ENCODE peak calls at places on chromosomes 16 and 17, in nine cellular contexts. One of them, this sample, is unnamed.

GRCh38 chr16:85469929-85470590 is 143.1 kb upstream of the GSE1 start:
- DNase-seq in epithelial cell of esophagus: no peak
- DNase-seq in cardiac muscle cell: no peak
- DNase-seq in AG04449: no peak
- DNase-seq in AG10803: no peak
- DNase-seq in cardiac fibroblast: no peak
- DNase-seq in tibial artery: no peak
- DNase-seq in IMR-90: no peak
- DNase-seq in psoas muscle: no peak
- DNase-seq in this sample: no peak

GRCh38 chr17:55426851-55427586 is 5.4 kb upstream of the MMD start:
- DNase-seq in psoas muscle: no peak
- DNase-seq in AG10803: peak
- DNase-seq in AG04449: no peak
- DNase-seq in IMR-90: peak
- DNase-seq in tibial artery: no peak
- DNase-seq in epithelial cell of esophagus: peak
- DNase-seq in cardiac fibroblast: peak
- DNase-seq in cardiac muscle cell: no peak
- DNase-seq in this sample: no peak

GRCh38 chr17:43553501-43554018 is 7.4 kb upstream of the ETV4 start:
- DNase-seq in tibial artery: no peak
- DNase-seq in epithelial cell of esophagus: no peak
- DNase-seq in IMR-90: no peak
- DNase-seq in cardiac muscle cell: no peak
- DNase-seq in AG10803: no peak
- DNase-seq in AG04449: no peak
- DNase-seq in psoas muscle: no peak
- DNase-seq in cardiac fibroblast: no peak
- DNase-seq in this sample: no peak

GRCh38 chr16:57711-58110 is 4.1 kb downstream of the SNRNP25 start:
- DNase-seq in AG10803: no peak
- DNase-seq in epithelial cell of esophagus: no peak
- DNase-seq in tibial artery: no peak
- DNase-seq in AG04449: no peak
- DNase-seq in IMR-90: peak
- DNase-seq in cardiac fibroblast: peak
- DNase-seq in psoas muscle: peak
- DNase-seq in cardiac muscle cell: no peak
- DNase-seq in this sample: no peak

GRCh38 chr17:82875418-82875856 is 35.6 kb upstream of the ZNF750 start:
- DNase-seq in psoas muscle: no peak
- DNase-seq in AG04449: no peak
- DNase-seq in AG10803: no peak
- DNase-seq in cardiac muscle cell: no peak
- DNase-seq in IMR-90: no peak
- DNase-seq in cardiac fibroblast: no peak
- DNase-seq in tibial artery: no peak
- DNase-seq in epithelial cell of esophagus: peak
- DNase-seq in this sample: no peak

GRCh38 chr17:2484876-2485275 is 26.8 kb downstream of the METTL16 start:
- DNase-seq in epithelial cell of esophagus: peak
- DNase-seq in cardiac muscle cell: peak
- DNase-seq in IMR-90: no peak
- DNase-seq in AG04449: no peak
- DNase-seq in tibial artery: no peak
- DNase-seq in AG10803: no peak
- DNase-seq in cardiac fibroblast: no peak
- DNase-seq in psoas muscle: no peak
- DNase-seq in this sample: no peak

GRCh38 chr16:1707193-1707790 is 1.3 kb downstream of the MAPK8IP3 start:
- DNase-seq in tibial artery: no peak
- DNase-seq in IMR-90: peak
- DNase-seq in cardiac fibroblast: peak
- DNase-seq in AG10803: peak
- DNase-seq in psoas muscle: no peak
- DNase-seq in cardiac muscle cell: peak
- DNase-seq in AG04449: no peak
- DNase-seq in epithelial cell of esophagus: peak
- DNase-seq in this sample: no peak

GRCh38 chr17:61411114-61411943 is 11.7 kb downstream of the TBX2 start:
- DNase-seq in AG04449: no peak
- DNase-seq in IMR-90: peak
- DNase-seq in AG10803: peak
- DNase-seq in epithelial cell of esophagus: peak
- DNase-seq in psoas muscle: no peak
- DNase-seq in cardiac fibroblast: peak
- DNase-seq in cardiac muscle cell: peak
- DNase-seq in tibial artery: peak
- DNase-seq in this sample: no peak

GRCh38 chr16:77775911-77776909 is 12.2 kb upstream of the VAT1L start:
- DNase-seq in AG04449: no peak
- DNase-seq in cardiac fibroblast: no peak
- DNase-seq in IMR-90: peak
- DNase-seq in psoas muscle: no peak
- DNase-seq in cardiac muscle cell: no peak
- DNase-seq in AG10803: no peak
- DNase-seq in tibial artery: no peak
- DNase-seq in epithelial cell of esophagus: peak
- DNase-seq in this sample: no peak

GRCh38 chr17:77316651-77317050 is 175.9 kb downstream of the SEC14L1 start:
- DNase-seq in cardiac muscle cell: no peak
- DNase-seq in AG10803: no peak
- DNase-seq in cardiac fibroblast: no peak
- DNase-seq in psoas muscle: no peak
- DNase-seq in tibial artery: no peak
- DNase-seq in AG04449: no peak
- DNase-seq in IMR-90: no peak
- DNase-seq in epithelial cell of esophagus: no peak
- DNase-seq in this sample: no peak

GRCh38 chr17:40663252-40663651 is 1.7 kb downstream of the KRT222 start:
- DNase-seq in cardiac fibroblast: no peak
- DNase-seq in cardiac muscle cell: no peak
- DNase-seq in psoas muscle: no peak
- DNase-seq in AG04449: no peak
- DNase-seq in epithelial cell of esophagus: no peak
- DNase-seq in IMR-90: no peak
- DNase-seq in AG10803: no peak
- DNase-seq in tibial artery: no peak
- DNase-seq in this sample: no peak

GRCh38 chr17:81991684-81992513 is 14.5 kb downstream of the ASPSCR1 start:
- DNase-seq in tibial artery: peak
- DNase-seq in epithelial cell of esophagus: peak
- DNase-seq in cardiac fibroblast: peak
- DNase-seq in IMR-90: peak
- DNase-seq in AG04449: no peak
- DNase-seq in AG10803: peak
- DNase-seq in cardiac muscle cell: peak
- DNase-seq in psoas muscle: peak
- DNase-seq in this sample: peak

GRCh38 chr17:76237859-76238313 is 2.4 kb downstream of the RNF157 start:
- DNase-seq in epithelial cell of esophagus: peak
- DNase-seq in tibial artery: no peak
- DNase-seq in AG10803: no peak
- DNase-seq in IMR-90: no peak
- DNase-seq in cardiac muscle cell: no peak
- DNase-seq in cardiac fibroblast: peak
- DNase-seq in AG04449: no peak
- DNase-seq in psoas muscle: no peak
- DNase-seq in this sample: no peak

GRCh38 chr17:61294777-61295176 is 104.9 kb upstream of the TBX2 start:
- DNase-seq in AG10803: peak
- DNase-seq in psoas muscle: no peak
- DNase-seq in epithelial cell of esophagus: peak
- DNase-seq in cardiac muscle cell: no peak
- DNase-seq in tibial artery: no peak
- DNase-seq in cardiac fibroblast: peak
- DNase-seq in AG04449: no peak
- DNase-seq in IMR-90: peak
- DNase-seq in this sample: no peak

GRCh38 chr17:32819035-32819434 is 57.9 kb downstream of the MYO1D start:
- DNase-seq in cardiac muscle cell: no peak
- DNase-seq in psoas muscle: no peak
- DNase-seq in AG04449: no peak
- DNase-seq in cardiac fibroblast: peak
- DNase-seq in tibial artery: no peak
- DNase-seq in epithelial cell of esophagus: no peak
- DNase-seq in AG10803: peak
- DNase-seq in IMR-90: no peak
- DNase-seq in this sample: no peak

GRCh38 chr17:75645889-75646625 is 12.8 kb downstream of the SMIM5 start:
- DNase-seq in AG10803: no peak
- DNase-seq in AG04449: no peak
- DNase-seq in psoas muscle: no peak
- DNase-seq in IMR-90: no peak
- DNase-seq in epithelial cell of esophagus: peak
- DNase-seq in tibial artery: peak
- DNase-seq in cardiac fibroblast: no peak
- DNase-seq in cardiac muscle cell: no peak
- DNase-seq in this sample: no peak

GRCh38 chr17:29718446-29719039 is 95.8 kb upstream of the CORO6 start:
- DNase-seq in AG04449: no peak
- DNase-seq in cardiac muscle cell: no peak
- DNase-seq in IMR-90: no peak
- DNase-seq in psoas muscle: no peak
- DNase-seq in AG10803: no peak
- DNase-seq in tibial artery: no peak
- DNase-seq in epithelial cell of esophagus: no peak
- DNase-seq in cardiac fibroblast: no peak
- DNase-seq in this sample: no peak

GRCh38 chr16:29664133-29664912 is 1.3 kb downstream of the SPN start:
- DNase-seq in psoas muscle: no peak
- DNase-seq in cardiac fibroblast: no peak
- DNase-seq in epithelial cell of esophagus: no peak
- DNase-seq in cardiac muscle cell: no peak
- DNase-seq in AG04449: no peak
- DNase-seq in AG10803: no peak
- DNase-seq in IMR-90: no peak
- DNase-seq in tibial artery: no peak
- DNase-seq in this sample: no peak

GRCh38 chr17:72274632-72275031 is 153.8 kb downstream of the SOX9 start:
- DNase-seq in epithelial cell of esophagus: no peak
- DNase-seq in AG10803: no peak
- DNase-seq in tibial artery: no peak
- DNase-seq in cardiac muscle cell: no peak
- DNase-seq in psoas muscle: no peak
- DNase-seq in cardiac fibroblast: no peak
- DNase-seq in AG04449: no peak
- DNase-seq in IMR-90: no peak
- DNase-seq in this sample: no peak

GRCh38 chr17:4522661-4523060 is 24.0 kb downstream of the SPNS2 start:
- DNase-seq in psoas muscle: no peak
- DNase-seq in cardiac muscle cell: no peak
- DNase-seq in AG04449: no peak
- DNase-seq in IMR-90: no peak
- DNase-seq in tibial artery: no peak
- DNase-seq in epithelial cell of esophagus: no peak
- DNase-seq in cardiac fibroblast: no peak
- DNase-seq in AG10803: no peak
- DNase-seq in this sample: no peak
- H3K4me3 ChIP-seq in psoas muscle: no peak
- H3K4me3 ChIP-seq in cardiac muscle cell: no peak
- H3K4me3 ChIP-seq in AG04449: no peak
- H3K4me3 ChIP-seq in IMR-90: no peak
- H3K4me3 ChIP-seq in tibial artery: no peak
- H3K4me3 ChIP-seq in epithelial cell of esophagus: no peak
- H3K4me3 ChIP-seq in cardiac fibroblast: no peak
- H3K4me3 ChIP-seq in AG10803: no peak
- H3K4me3 ChIP-seq in this sample: no peak

GRCh38 chr16:58638148-58639036 is 8.8 kb upstream of the CNOT1 start:
- DNase-seq in AG04449: peak
- DNase-seq in cardiac fibroblast: peak
- DNase-seq in tibial artery: no peak
- DNase-seq in IMR-90: peak
- DNase-seq in epithelial cell of esophagus: peak
- DNase-seq in AG10803: peak
- DNase-seq in cardiac muscle cell: no peak
- DNase-seq in psoas muscle: peak
- DNase-seq in this sample: peak
- TF ChIP-seq CTCF in AG04449: peak
- TF ChIP-seq CTCF in cardiac fibroblast: peak
- TF ChIP-seq CTCF in tibial artery: no peak
- TF ChIP-seq CTCF in IMR-90: peak
- TF ChIP-seq CTCF in epithelial cell of esophagus: peak
- TF ChIP-seq CTCF in AG10803: peak
- TF ChIP-seq CTCF in cardiac muscle cell: peak
- TF ChIP-seq CTCF in psoas muscle: no peak
- TF ChIP-seq CTCF in this sample: peak

GRCh38 chr17:31425646-31426045 is 34.2 kb downstream of the RAB11FIP4 start:
- DNase-seq in psoas muscle: no peak
- DNase-seq in cardiac fibroblast: no peak
- DNase-seq in tibial artery: no peak
- DNase-seq in AG04449: no peak
- DNase-seq in epithelial cell of esophagus: no peak
- DNase-seq in cardiac muscle cell: peak
- DNase-seq in IMR-90: no peak
- DNase-seq in AG10803: no peak
- DNase-seq in this sample: no peak
- H3K4me3 ChIP-seq in psoas muscle: no peak
- H3K4me3 ChIP-seq in cardiac fibroblast: no peak
- H3K4me3 ChIP-seq in tibial artery: no peak
- H3K4me3 ChIP-seq in AG04449: no peak
- H3K4me3 ChIP-seq in epithelial cell of esophagus: no peak
- H3K4me3 ChIP-seq in cardiac muscle cell: no peak
- H3K4me3 ChIP-seq in IMR-90: no peak
- H3K4me3 ChIP-seq in AG10803: no peak
- H3K4me3 ChIP-seq in this sample: no peak

DNA sequence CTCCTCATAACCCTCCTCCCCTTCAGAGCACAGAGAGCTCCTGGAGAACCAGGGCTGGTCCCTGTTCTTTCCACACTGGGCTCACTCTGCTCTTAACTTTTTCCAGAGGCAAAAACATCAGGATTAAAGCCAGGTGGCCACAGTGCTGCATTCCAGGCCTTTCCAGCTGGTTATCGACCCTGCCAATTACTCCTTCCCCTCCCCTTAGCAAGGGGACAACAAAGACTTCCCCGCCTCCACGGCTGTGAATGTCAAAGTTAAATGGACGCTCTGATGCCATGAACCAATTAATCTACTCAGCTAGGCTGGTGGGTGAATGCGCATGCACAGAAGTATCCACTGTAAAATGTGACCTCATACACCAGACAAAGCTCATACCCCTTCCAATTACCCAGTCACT is 23.1 kb downstream of the ACLY start:
- DNase-seq in tibial artery: no peak
- DNase-seq in psoas muscle: peak
- DNase-seq in epithelial cell of esophagus: no peak
- DNase-seq in cardiac fibroblast: no peak
- DNase-seq in IMR-90: peak
- DNase-seq in cardiac muscle cell: no peak
- DNase-seq in AG04449: no peak
- DNase-seq in AG10803: peak
- DNase-seq in this sample: no peak
- TF ChIP-seq CTCF in tibial artery: no peak
- TF ChIP-seq CTCF in psoas muscle: no peak
- TF ChIP-seq CTCF in epithelial cell of esophagus: no peak
- TF ChIP-seq CTCF in cardiac fibroblast: no peak
- TF ChIP-seq CTCF in IMR-90: no peak
- TF ChIP-seq CTCF in cardiac muscle cell: no peak
- TF ChIP-seq CTCF in AG04449: no peak
- TF ChIP-seq CTCF in AG10803: no peak
- TF ChIP-seq CTCF in this sample: no peak

GRCh38 chr17:45370949-45371413 is 54.2 kb upstream of the MAP3K14 start:
- DNase-seq in cardiac muscle cell: no peak
- DNase-seq in IMR-90: peak
- DNase-seq in AG10803: no peak
- DNase-seq in AG04449: no peak
- DNase-seq in tibial artery: no peak
- DNase-seq in cardiac fibroblast: peak
- DNase-seq in psoas muscle: no peak
- DNase-seq in epithelial cell of esophagus: peak
- DNase-seq in this sample: no peak
- H3K4me3 ChIP-seq in cardiac muscle cell: no peak
- H3K4me3 ChIP-seq in IMR-90: no peak
- H3K4me3 ChIP-seq in AG10803: no peak
- H3K4me3 ChIP-seq in AG04449: no peak
- H3K4me3 ChIP-seq in tibial artery: peak
- H3K4me3 ChIP-seq in cardiac fibroblast: no peak
- H3K4me3 ChIP-seq in psoas muscle: peak
- H3K4me3 ChIP-seq in epithelial cell of esophagus: no peak
- H3K4me3 ChIP-seq in this sample: no peak